ENCODE peak calls at places on chromosomes 6 and 20, in five cellular contexts. One of them, this sample, is unnamed.

GRCh38 chr6:151154418-151154817 is 85.3 kb upstream of the AKAP12 start:
- DNase-seq in nephron progenitor cell: no peak
- DNase-seq in mucosa of descending colon: peak; percentile 30
- DNase-seq in heart left ventricle: peak; percentile 51
- DNase-seq in WTC11: no peak
- DNase-seq in this sample: no peak

GRCh38 chr6:154012852-154013251 is 26.2 kb upstream of the OPRM1 start:
- DNase-seq in nephron progenitor cell: no peak
- DNase-seq in WTC11: no peak
- DNase-seq in mucosa of descending colon: no peak
- DNase-seq in heart left ventricle: no peak
- DNase-seq in this sample: no peak

GRCh38 chr20:43695571-43695970 is 28.7 kb downstream of the MYBL2 start:
- DNase-seq in mucosa of descending colon: no peak
- DNase-seq in WTC11: no peak
- DNase-seq in nephron progenitor cell: no peak
- DNase-seq in heart left ventricle: no peak
- DNase-seq in this sample: no peak

GRCh38 chr20:14700641-14700965 is 363.2 kb upstream of the FLRT3 start:
- DNase-seq in WTC11: no peak
- DNase-seq in heart left ventricle: no peak
- DNase-seq in mucosa of descending colon: peak; percentile 46
- DNase-seq in nephron progenitor cell: no peak
- DNase-seq in this sample: no peak

GRCh38 chr6:117396228-117396627 is 29.5 kb downstream of the ROS1 start:
- DNase-seq in heart left ventricle: peak; percentile 33
- DNase-seq in nephron progenitor cell: no peak
- DNase-seq in WTC11: no peak
- DNase-seq in mucosa of descending colon: no peak
- DNase-seq in this sample: no peak

GRCh38 chr20:25065625-25066338 is 7.8 kb upstream of the ACSS1 start:
- DNase-seq in WTC11: peak; percentile 57
- DNase-seq in heart left ventricle: peak; percentile 50
- DNase-seq in mucosa of descending colon: peak; percentile 87
- DNase-seq in nephron progenitor cell: peak; percentile 41
- DNase-seq in this sample: peak; percentile 58

GRCh38 chr6:4153514-4153985 is 18.2 kb upstream of the ECI2 start:
- DNase-seq in nephron progenitor cell: no peak
- DNase-seq in heart left ventricle: no peak
- DNase-seq in WTC11: no peak
- DNase-seq in mucosa of descending colon: no peak
- DNase-seq in this sample: no peak

GRCh38 chr20:1943267-1944002 is 48.2 kb downstream of the SIRPA start:
- DNase-seq in heart left ventricle: peak; percentile 60
- DNase-seq in nephron progenitor cell: no peak
- DNase-seq in WTC11: no peak
- DNase-seq in mucosa of descending colon: peak; percentile 41
- DNase-seq in this sample: no peak

GRCh38 chr20:3925899-3926638 is 36.9 kb downstream of the PANK2 start:
- DNase-seq in mucosa of descending colon: no peak
- DNase-seq in nephron progenitor cell: no peak
- DNase-seq in WTC11: no peak
- DNase-seq in heart left ventricle: no peak
- DNase-seq in this sample: no peak

GRCh38 chr20:58597021-58597940 is 53.8 kb upstream of the STX16 start:
- DNase-seq in mucosa of descending colon: peak; percentile 42
- DNase-seq in heart left ventricle: peak; percentile 60
- DNase-seq in nephron progenitor cell: peak; percentile 34
- DNase-seq in WTC11: no peak
- DNase-seq in this sample: peak; percentile 91

GRCh38 chr20:53001502-53002301 is 29.5 kb downstream of the TSHZ2 start:
- DNase-seq in mucosa of descending colon: no peak
- DNase-seq in heart left ventricle: no peak
- DNase-seq in nephron progenitor cell: no peak
- DNase-seq in WTC11: no peak
- DNase-seq in this sample: no peak

GRCh38 chr20:63733579-63734081 is 2.8 kb upstream of the LIME1 start:
- DNase-seq in heart left ventricle: no peak
- DNase-seq in nephron progenitor cell: no peak
- DNase-seq in WTC11: no peak
- DNase-seq in mucosa of descending colon: no peak
- DNase-seq in this sample: no peak

GRCh38 chr6:15297895-15298590 is 52.2 kb downstream of the JARID2 start:
- DNase-seq in WTC11: no peak
- DNase-seq in nephron progenitor cell: no peak
- DNase-seq in heart left ventricle: no peak
- DNase-seq in mucosa of descending colon: no peak
- DNase-seq in this sample: no peak

GRCh38 chr20:50034567-50035170 is 51.9 kb downstream of the SNAI1 start:
- DNase-seq in WTC11: no peak
- DNase-seq in nephron progenitor cell: no peak
- DNase-seq in heart left ventricle: peak; percentile 66
- DNase-seq in mucosa of descending colon: no peak
- DNase-seq in this sample: no peak

GRCh38 chr6:36735110-36735971 is 37.7 kb downstream of the RAB44 start:
- DNase-seq in nephron progenitor cell: no peak
- DNase-seq in WTC11: no peak
- DNase-seq in mucosa of descending colon: peak; percentile 84
- DNase-seq in heart left ventricle: peak; percentile 87
- DNase-seq in this sample: no peak

GRCh38 chr20:48096957-48097890 is 311.9 kb upstream of the SULF2 start:
- DNase-seq in WTC11: no peak
- DNase-seq in mucosa of descending colon: no peak
- DNase-seq in heart left ventricle: no peak
- DNase-seq in nephron progenitor cell: no peak
- DNase-seq in this sample: no peak

GRCh38 chr6:44851176-44851575 is 463.7 kb downstream of the CDC5L start:
- DNase-seq in heart left ventricle: no peak
- DNase-seq in mucosa of descending colon: no peak
- DNase-seq in nephron progenitor cell: no peak
- DNase-seq in WTC11: no peak
- DNase-seq in this sample: no peak

GRCh38 chr6:87828044-87828443 is 126.0 kb upstream of the AKIRIN2 start:
- DNase-seq in mucosa of descending colon: no peak
- DNase-seq in WTC11: no peak
- DNase-seq in nephron progenitor cell: no peak
- DNase-seq in heart left ventricle: no peak
- DNase-seq in this sample: no peak

GRCh38 chr6:41546866-41547798 is 951 bp downstream of the FOXP4 start:
- DNase-seq in heart left ventricle: peak; percentile 50
- DNase-seq in mucosa of descending colon: peak; percentile 51
- DNase-seq in nephron progenitor cell: peak; percentile 63
- DNase-seq in WTC11: no peak
- DNase-seq in this sample: peak; percentile 49

This sample was measured in WERI-Rb-1.